ENCODE peak calls at places on chromosome 20, in eight cellular contexts. S, P, Q, U, Z, L, D and N are unnamed samples. For H3K36me3, the result is how much of the 10 kb centered on the place peaks cover.

GRCh38 chr20:38211200-38212097 is 46.4 kb upstream of the TGM2 start:
- DNase-seq in U (no peak), S (no peak), L (no peak), P (no peak), D (no peak), Q (no peak), Z (no peak), N (peak)

GRCh38 chr20:46304361-46304760 is 3.9 kb downstream of the CDH22 start:
- DNase-seq in Q (peak), U (no peak), P (no peak), D (no peak), L (no peak), Z (no peak), S (no peak), N (no peak)

GRCh38 chr20:17611290-17611539 is 41.3 kb downstream of the DSTN start:
- DNase-seq in S (no peak), Z (no peak), U (peak), L (no peak), P (no peak), D (no peak), Q (peak), N (peak)

GRCh38 chr20:60039526-60039925 is 81.3 kb downstream of the CDH26 start:
- DNase-seq in D (no peak), Z (no peak), U (no peak), L (no peak), P (no peak), S (no peak), Q (no peak), N (no peak)

GRCh38 chr20:45919951-45920794 is 8.2 kb upstream of the PLTP start:
- DNase-seq in D (no peak), Q (peak), S (no peak), U (no peak), Z (no peak), L (no peak), P (no peak), N (no peak)

GRCh38 chr20:13858496-13859270 is 73.9 kb downstream of the NDUFAF5 start:
- DNase-seq in P (no peak), Z (no peak), L (no peak), D (no peak), U (no peak), S (no peak), Q (no peak), N (no peak)

GRCh38 chr20:17790308-17790707 is 90.5 kb downstream of the BANF2 start:
- DNase-seq in P (no peak), S (no peak), Q (no peak), Z (no peak), D (no peak), U (no peak), L (no peak), N (no peak)

GRCh38 chr20:46629341-46629740 is 21.9 kb downstream of the SLC13A3 start:
- DNase-seq in Q (no peak), S (no peak), U (no peak), D (no peak), L (no peak), Z (no peak), P (no peak), N (no peak)

GRCh38 chr20:15339264-15339663 is 1001.9 kb upstream of the FLRT3 start:
- DNase-seq in Z (no peak), U (no peak), Q (no peak), L (no peak), P (no peak), D (no peak), S (no peak), N (no peak)

GRCh38 chr20:62191781-62192559 is 9.1 kb downstream of the MTG2 start:
- DNase-seq in L (no peak), P (no peak), D (no peak), U (no peak), Q (no peak), Z (no peak), S (no peak), N (no peak)

GRCh38 chr20:46401478-46401860 is 4.9 kb downstream of the ELMO2 start:
- DNase-seq in S (no peak), L (no peak), Q (no peak), P (no peak), Z (peak), U (no peak), D (no peak), N (no peak)

GRCh38 chr20:61674688-61675087 is 391.0 kb downstream of the TAF4 start:
- DNase-seq in Q (no peak), L (no peak), Z (no peak), S (no peak), P (no peak), U (no peak), D (no peak), N (no peak)

DNA sequence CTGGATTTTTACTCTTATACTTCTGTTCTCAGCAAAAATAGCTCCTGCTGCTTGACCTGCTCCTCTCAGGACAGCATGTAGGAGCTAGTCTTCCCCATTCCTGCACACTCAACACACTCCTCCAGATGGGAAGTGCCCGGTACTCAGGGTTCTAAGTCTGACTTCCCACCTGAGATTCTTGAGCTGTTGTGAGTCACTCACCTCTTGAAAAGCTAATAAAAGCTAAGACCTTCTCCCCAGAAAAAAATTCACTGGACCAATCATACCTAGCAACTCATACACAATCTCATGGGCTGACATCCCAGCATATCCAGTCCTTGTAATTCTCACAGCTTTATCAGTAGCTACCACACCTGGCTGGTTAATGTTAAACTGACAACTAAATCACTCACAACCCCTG is 53.5 kb downstream of the TRPC4AP start:
- DNase-seq in Z (peak), P (no peak), S (peak), Q (no peak), L (peak), D (no peak), U (no peak), N (no peak)
- H3K36me3 ChIP-seq in Z (under half), P (under half), S (under half), Q (under half), L (under half), D (under half), U (half or more), N (under half)

DNA sequence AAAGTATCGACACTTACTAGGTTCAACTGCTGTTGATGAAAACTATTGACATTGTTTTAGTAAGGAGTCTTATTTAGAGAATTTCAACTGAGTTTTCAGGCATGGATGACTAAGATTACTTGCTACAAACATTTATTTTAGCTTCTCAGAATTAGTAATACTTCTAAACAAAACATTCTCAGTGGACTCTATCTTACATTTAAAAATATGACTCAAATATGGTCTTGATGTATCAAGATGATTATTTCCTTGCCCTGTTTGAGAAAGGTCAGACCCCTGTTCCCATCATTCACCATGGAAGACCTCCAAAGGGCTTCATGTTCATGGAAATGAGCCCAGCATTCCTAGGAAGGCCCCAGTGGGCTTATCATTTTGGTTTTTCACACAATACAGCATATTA is 24.5 kb upstream of the TRPC4AP start:
- DNase-seq in D (no peak), Z (no peak), P (no peak), Q (peak), U (no peak), L (no peak), S (no peak), N (no peak)
- H3K36me3 ChIP-seq in D (under half), Z (under half), P (under half), Q (under half), U (under half), L (half or more), S (under half), N (under half)

DNA sequence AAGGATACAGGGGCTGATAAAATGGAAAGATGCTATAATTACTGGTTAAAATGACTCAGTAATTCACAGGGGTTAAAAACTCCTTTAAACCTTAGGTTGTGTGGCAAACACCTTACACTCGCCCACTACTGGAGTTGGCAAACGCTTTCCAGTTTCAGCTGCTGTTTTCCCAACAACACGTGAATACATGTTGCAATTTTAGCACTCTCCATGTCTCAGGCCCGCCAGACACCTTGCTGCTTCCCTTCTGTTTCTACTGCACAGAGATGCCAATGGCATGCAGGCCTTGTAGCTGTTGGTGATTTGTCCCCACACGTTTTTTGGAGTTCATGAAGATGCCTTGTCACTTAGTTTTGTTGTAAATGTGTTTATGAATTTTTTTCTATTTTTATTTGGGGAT is 5.3 kb upstream of the TTPAL start:
- DNase-seq in L (peak), D (no peak), Q (no peak), Z (peak), P (no peak), S (no peak), U (no peak), N (no peak)
- H3K36me3 ChIP-seq in L (under half), D (under half), Q (under half), Z (under half), P (under half), S (under half), U (under half), N (under half)

GRCh38 chr20:41424025-41424424 is 57.4 kb upstream of the EMILIN3 start:
- DNase-seq in L (no peak), S (no peak), Q (no peak), P (no peak), Z (no peak), U (no peak), D (no peak), N (no peak)
- H3K36me3 ChIP-seq in L (half or more), S (half or more), Q (under half), P (under half), Z (under half), U (half or more), D (under half), N (under half)

DNA sequence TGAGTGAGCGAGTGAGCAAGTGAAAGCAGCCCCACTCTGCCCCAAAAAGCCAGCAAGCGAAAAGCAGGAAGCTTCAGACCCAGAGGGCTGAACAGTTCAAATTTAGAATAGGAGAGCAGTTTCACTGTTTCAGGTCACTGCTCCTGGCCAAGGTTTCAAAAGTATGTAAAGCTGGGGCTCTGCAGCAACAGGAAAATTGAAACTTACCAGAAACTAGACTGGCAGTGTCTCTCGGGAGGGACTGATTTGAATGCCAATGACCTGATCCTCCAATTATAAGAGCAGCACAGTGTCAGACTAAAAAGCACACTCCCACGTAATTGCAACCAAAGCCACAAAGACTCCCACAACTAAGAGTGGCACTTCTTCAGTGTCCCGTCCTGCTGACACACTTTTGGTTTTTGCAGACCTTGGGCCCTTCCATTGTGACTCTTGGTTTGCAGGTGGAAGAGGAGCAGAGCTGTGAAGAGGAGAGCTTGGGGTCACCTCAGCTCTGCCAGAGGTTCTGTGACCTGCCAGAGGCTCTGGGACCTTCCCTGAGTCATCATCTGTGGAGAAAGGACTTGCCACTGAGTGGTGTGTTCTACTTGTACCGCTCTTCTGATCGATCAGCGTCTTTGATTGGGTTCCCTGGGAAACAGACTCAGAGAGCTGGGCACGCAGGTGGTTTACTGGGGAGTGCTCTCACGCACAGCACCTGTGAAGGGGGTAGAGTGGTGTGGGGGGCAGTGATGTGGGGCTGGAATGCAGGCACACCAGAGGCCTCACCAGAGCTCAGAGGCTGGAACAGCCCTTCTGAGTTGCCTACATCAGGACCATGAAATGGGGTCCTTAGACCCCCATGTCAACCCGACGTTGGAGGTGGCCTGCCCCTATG is 52.7 kb upstream of the PTGIS start:
- DNase-seq in D (no peak), Q (no peak), S (no peak), U (no peak), L (no peak), Z (no peak), P (no peak), N (peak)
- H3K36me3 ChIP-seq in D (under half), Q (under half), S (under half), U (under half), L (under half), Z (under half), P (under half), N (under half)

GRCh38 chr20:444117-444516 is 18.2 kb downstream of the TBC1D20 start:
- DNase-seq in L (no peak), D (no peak), U (no peak), Z (no peak), P (peak), S (no peak), Q (peak), N (no peak)
- H3K36me3 ChIP-seq in L (under half), D (under half), U (half or more), Z (under half), P (under half), S (under half), Q (under half), N (under half)